ENCODE peak calls at places on chromosomes 5 and 9, in ten cellular contexts. C is HCT116, F is breast epithelium, Z is A673, J is psoas muscle, Y is tibial nerve, K is cardiac muscle cell, Q is heart right ventricle, G is left ventricle myocardium inferior, H is osteoblast. I is an unnamed sample. For H3K4me1 and H3K27me3, the result is how much of the 10 kb centered on the place peaks cover.

GRCh38 chr5:146731909-146732659 is 146.5 kb downstream of the PPP2R2B start:
- DNase-seq in C (peak), F (no peak), Z (no peak), J (no peak), Y (no peak), K (peak), Q (no peak), G (no peak), H (peak), I (peak)

GRCh38 chr5:9499498-9499876 is 46.4 kb downstream of the SEMA5A start:
- DNase-seq in C (no peak), F (no peak), Z (no peak), J (no peak), Y (no peak), K (no peak), Q (no peak), G (no peak), H (no peak), I (no peak)

GRCh38 chr5:172771439-172772111 is 580 bp upstream of the DUSP1 start:
- DNase-seq in C (no peak), F (no peak), Z (no peak), J (no peak), Y (no peak), K (no peak), Q (no peak), G (no peak), H (no peak), I (peak)

GRCh38 chr5:149264432-149265069 is 7.1 kb upstream of the AFAP1L1 start:
- DNase-seq in C (peak), F (no peak), Z (no peak), J (no peak), Y (no peak), K (no peak), Q (no peak), G (no peak), H (no peak), I (peak)

GRCh38 chr9:32431940-32432555 is 47.6 kb downstream of the ACO1 start:
- DNase-seq in C (peak), F (no peak), Z (peak), J (peak), Y (peak), K (peak), Q (peak), G (peak), H (peak), I (no peak)

GRCh38 chr5:15823413-15823812 is 323.4 kb downstream of the FBXL7 start:
- DNase-seq in C (no peak), F (no peak), Z (no peak), J (no peak), Y (no peak), K (no peak), Q (no peak), G (no peak), H (peak), I (no peak)

GRCh38 chr9:8863886-8864881 is 1064.6 kb upstream of the DMAC1 start:
- DNase-seq in C (no peak), F (no peak), Z (no peak), J (no peak), Y (no peak), K (peak), Q (no peak), G (no peak), H (no peak), I (no peak)

GRCh38 chr9:38432922-38433510 is 8.8 kb upstream of the IGFBPL1 start:
- DNase-seq in C (peak), F (no peak), Z (peak), J (no peak), Y (no peak), K (peak), Q (no peak), G (no peak), H (peak), I (peak)

GRCh38 chr5:3512291-3512690 is 83.3 kb upstream of the IRX1 start:
- DNase-seq in C (no peak), F (no peak), Z (no peak), J (no peak), Y (no peak), K (no peak), Q (no peak), G (no peak), H (no peak), I (no peak)

GRCh38 chr9:126058631-126059030 is 268.0 kb upstream of the MVB12B start:
- DNase-seq in C (no peak), F (no peak), Z (no peak), J (no peak), Y (no peak), K (no peak), Q (no peak), G (no peak), H (no peak), I (no peak)

GRCh38 chr9:137009217-137009616 is 12.8 kb upstream of the CLIC3 start:
- DNase-seq in C (no peak), F (no peak), Z (no peak), J (no peak), Y (no peak), K (no peak), Q (no peak), G (no peak), H (no peak), I (no peak)

GRCh38 chr9:21504894-21505293 is 22.8 kb upstream of the IFNE start:
- DNase-seq in C (no peak), F (no peak), Z (no peak), J (no peak), Y (no peak), K (no peak), Q (no peak), G (no peak), H (no peak), I (no peak)

GRCh38 chr5:53482717-53483638 is 2.5 kb downstream of the FST start:
- DNase-seq in C (no peak), F (no peak), Z (peak), J (peak), Y (no peak), K (peak), Q (peak), G (peak), H (peak), I (no peak)

GRCh38 chr5:175434800-175435199 is 9.2 kb downstream of the DRD1 start:
- DNase-seq in C (no peak), F (no peak), Z (no peak), J (no peak), Y (no peak), K (no peak), Q (no peak), G (no peak), H (no peak), I (no peak)

GRCh38 chr5:150789943-150790611 is 11.5 kb downstream of the SMIM3 start:
- DNase-seq in C (peak), F (no peak), Z (peak), J (peak), Y (peak), K (peak), Q (peak), G (no peak), H (peak), I (peak)

GRCh38 chr5:138725153-138725884 is 27.9 kb upstream of the CTNNA1 start:
- DNase-seq in C (peak), F (peak), Z (peak), J (peak), Y (peak), K (peak), Q (peak), G (peak), H (no peak), I (peak)

GRCh38 chr5:81782811-81783210 is 31.9 kb upstream of the SSBP2 start:
- DNase-seq in C (no peak), F (no peak), Z (no peak), J (no peak), Y (no peak), K (peak), Q (no peak), G (no peak), H (no peak), I (no peak)

DNA sequence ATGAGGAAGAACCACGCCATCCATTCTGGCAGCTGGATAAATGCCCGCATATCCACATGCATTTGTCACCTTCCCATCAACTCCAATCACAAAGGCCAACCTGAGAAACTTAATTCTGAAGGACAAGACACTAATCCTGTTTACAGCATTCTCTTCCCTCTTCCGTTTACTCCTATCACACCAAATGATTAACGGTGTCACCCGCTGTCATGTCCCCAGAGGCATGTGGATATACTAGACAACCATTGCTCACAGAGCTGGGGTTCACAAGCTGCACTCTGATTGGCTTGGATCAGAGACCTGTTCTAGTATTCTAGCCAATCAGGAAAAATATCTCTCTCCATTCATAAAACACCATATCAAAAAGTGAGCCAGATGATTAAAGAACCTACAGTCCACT is 3.6 kb downstream of the MACROH2A1 start:
- DNase-seq in C (no peak), F (no peak), Z (peak), J (no peak), Y (no peak), K (no peak), Q (no peak), G (no peak), H (no peak), I (no peak)
- H3K4me1 ChIP-seq in C (under half), F (under half), Z (under half), J (half or more), Y (half or more), K (half or more), Q (half or more), G (half or more), H (half or more), I (under half)

GRCh38 chr9:95455714-95456113 is 61.1 kb downstream of the PTCH1 start:
- DNase-seq in C (no peak), F (no peak), Z (no peak), J (no peak), Y (no peak), K (no peak), Q (no peak), G (no peak), H (no peak), I (no peak)

GRCh38 chr9:95459218-95459617 is 57.6 kb downstream of the PTCH1 start:
- DNase-seq in C (no peak), F (no peak), Z (no peak), J (no peak), Y (no peak), K (no peak), Q (no peak), G (no peak), H (no peak), I (no peak)

GRCh38 chr9:95458666-95459065 is 58.1 kb downstream of the PTCH1 start:
- DNase-seq in C (no peak), F (no peak), Z (peak), J (no peak), Y (no peak), K (no peak), Q (no peak), G (no peak), H (no peak), I (no peak)

GRCh38 chr9:95459867-95460626 is 56.7 kb downstream of the PTCH1 start:
- DNase-seq in C (no peak), F (no peak), Z (no peak), J (no peak), Y (no peak), K (no peak), Q (no peak), G (no peak), H (no peak), I (no peak)

DNA sequence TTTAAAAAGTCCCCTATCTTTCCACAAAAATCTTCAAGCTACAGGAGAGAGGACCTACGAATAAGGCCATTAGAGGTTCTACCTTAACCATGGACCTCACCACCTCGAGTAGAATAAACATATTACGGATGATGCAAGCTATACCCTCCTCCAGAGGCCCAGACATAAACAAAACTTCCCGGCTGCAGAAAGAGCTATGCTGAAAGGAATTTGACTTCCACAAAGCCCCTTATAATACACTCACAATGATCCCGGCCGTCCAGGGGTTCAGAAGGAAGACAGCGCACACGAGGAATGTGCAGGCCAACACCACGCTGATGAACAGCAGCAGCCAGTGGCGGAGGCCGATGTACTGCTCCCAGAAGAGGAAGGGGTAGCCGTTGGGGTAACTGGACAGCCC is 59.0 kb downstream of the PTCH1 start:
- DNase-seq in C (no peak), F (no peak), Z (no peak), J (no peak), Y (no peak), K (no peak), Q (no peak), G (no peak), H (no peak), I (no peak)
- TF ChIP-seq CTCF in C (no peak), F (no peak), Z (no peak), J (no peak), Y (no peak), K (no peak), Q (no peak), G (no peak), H (no peak), I (no peak)

DNA sequence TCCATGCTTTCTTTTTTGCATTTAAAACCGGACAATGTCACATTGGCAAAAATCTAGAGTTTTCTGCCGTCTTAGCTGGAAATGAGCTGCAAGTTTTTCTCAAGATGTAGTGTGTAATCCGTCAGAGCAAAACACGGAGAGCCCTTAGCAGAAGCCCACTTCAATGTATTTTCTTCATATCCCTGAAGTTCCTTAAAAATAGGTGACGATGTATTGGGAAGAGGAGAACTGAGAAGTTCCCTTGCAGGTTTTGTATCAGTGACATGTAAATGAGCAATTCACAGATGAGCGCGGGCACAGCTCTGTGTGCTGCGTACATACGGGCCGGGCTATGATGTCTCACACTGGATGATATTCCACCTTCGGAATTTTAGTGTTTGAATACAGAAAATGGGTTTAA is 14.8 kb upstream of the CLPTM1L start:
- DNase-seq in C (no peak), F (no peak), Z (no peak), J (no peak), Y (no peak), K (no peak), Q (no peak), G (no peak), H (no peak), I (no peak)
- H3K27me3 ChIP-seq in C (under half), F (under half), Z (half or more), J (under half), Y (under half), K (under half), Q (half or more), G (half or more), H (under half), I (half or more)

DNA sequence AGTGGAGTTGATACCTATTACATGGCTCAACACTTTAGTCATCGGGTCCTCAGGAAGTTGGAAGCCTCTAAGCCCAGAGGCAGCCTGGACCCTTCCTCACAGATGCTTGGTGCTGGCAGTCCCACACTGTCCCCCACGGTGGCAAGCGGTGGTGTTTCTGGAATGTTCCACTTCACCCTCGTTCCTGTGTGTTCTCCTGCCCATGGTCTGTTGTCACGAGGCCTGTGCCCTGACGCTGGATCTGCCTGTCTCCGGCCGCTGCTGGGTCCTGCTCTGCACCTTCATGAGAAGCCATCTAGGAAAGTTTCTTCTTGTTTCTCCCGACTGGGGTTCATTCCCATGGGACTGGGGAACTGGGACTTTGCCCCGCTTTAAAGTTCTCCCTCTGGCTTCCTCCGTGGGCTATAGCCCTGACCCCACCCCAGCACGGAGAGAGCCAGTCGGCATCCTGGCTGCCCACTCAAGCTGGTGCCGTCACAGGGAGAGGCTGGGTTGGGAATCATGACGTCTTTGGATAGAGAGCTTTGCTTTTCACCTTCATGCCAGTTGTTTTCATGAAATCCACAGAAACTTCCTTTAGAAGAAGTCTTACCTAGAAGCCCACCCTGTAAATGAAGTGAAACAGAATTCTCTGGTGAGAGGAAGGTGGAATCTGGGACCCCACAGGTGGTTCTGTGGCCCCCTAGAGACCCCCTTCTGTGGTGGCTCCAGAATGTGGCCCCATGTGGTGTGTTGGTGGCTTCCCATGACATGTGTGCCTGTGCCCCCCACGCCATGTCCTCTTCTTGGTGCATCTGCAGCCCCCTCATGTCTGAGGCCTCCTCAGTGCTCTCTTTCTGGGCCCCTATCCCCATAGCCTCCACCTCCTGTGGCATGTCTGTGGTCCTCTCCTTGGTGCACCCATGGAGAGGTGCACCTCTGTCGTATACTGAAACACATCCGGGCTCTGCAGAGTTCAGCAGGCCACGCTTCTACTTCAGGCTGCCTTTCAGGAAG is 43.8 kb downstream of the TRIP13 start:
- DNase-seq in C (no peak), F (no peak), Z (no peak), J (no peak), Y (no peak), K (no peak), Q (no peak), G (no peak), H (no peak), I (no peak)
- H3K4me1 ChIP-seq in C (under half), F (under half), Z (under half), J (under half), Y (under half), K (under half), Q (under half), G (under half), H (under half), I (under half)

GRCh38 chr9:97484134-97484533 is 17.3 kb upstream of the TMOD1 start:
- DNase-seq in C (no peak), F (no peak), Z (no peak), J (no peak), Y (no peak), K (no peak), Q (no peak), G (no peak), H (no peak), I (no peak)

GRCh38 chr9:97491216-97491999 is 10.1 kb upstream of the TMOD1 start:
- DNase-seq in C (no peak), F (no peak), Z (no peak), J (no peak), Y (no peak), K (no peak), Q (no peak), G (no peak), H (no peak), I (no peak)

GRCh38 chr9:97487880-97488279 is 13.6 kb upstream of the TMOD1 start:
- DNase-seq in C (no peak), F (no peak), Z (no peak), J (no peak), Y (no peak), K (no peak), Q (no peak), G (no peak), H (no peak), I (no peak)

GRCh38 chr9:97487107-97487506 is 14.4 kb upstream of the TMOD1 start:
- DNase-seq in C (no peak), F (no peak), Z (peak), J (no peak), Y (no peak), K (no peak), Q (no peak), G (no peak), H (no peak), I (no peak)
- TF ChIP-seq CTCF in C (peak), F (no peak), Z (peak), J (peak), Y (no peak), K (peak), Q (peak), G (peak), H (peak), I (peak)

GRCh38 chr9:4780651-4781050 is 12.1 kb upstream of the RCL1 start:
- DNase-seq in C (no peak), F (no peak), Z (no peak), J (no peak), Y (no peak), K (no peak), Q (no peak), G (no peak), H (no peak), I (no peak)

GRCh38 chr9:4784403-4784802 is 8.3 kb upstream of the RCL1 start:
- DNase-seq in C (no peak), F (no peak), Z (no peak), J (no peak), Y (no peak), K (no peak), Q (no peak), G (no peak), H (no peak), I (no peak)

GRCh38 chr9:4786599-4786998 is 6.1 kb upstream of the RCL1 start:
- DNase-seq in C (no peak), F (no peak), Z (no peak), J (no peak), Y (no peak), K (no peak), Q (no peak), G (no peak), H (no peak), I (no peak)

DNA sequence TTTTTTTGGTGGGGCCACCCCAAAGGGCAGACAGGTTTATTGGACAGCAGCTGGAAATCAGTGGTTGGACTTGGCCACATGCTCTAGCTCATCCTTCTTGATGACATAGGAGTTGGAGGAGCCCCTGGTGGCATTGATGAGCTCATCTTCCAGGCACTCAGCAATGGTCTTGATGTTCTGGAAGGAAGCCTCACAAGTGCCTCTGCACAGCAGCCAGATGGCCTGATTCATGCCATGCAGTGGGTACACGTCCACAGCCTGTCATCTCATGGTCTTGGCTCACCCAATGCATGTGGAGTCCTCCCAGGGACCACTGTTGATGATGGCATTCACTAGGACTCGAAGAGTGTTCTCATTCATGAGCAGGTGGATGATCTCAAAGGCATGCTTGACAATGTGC is 11.3 kb upstream of the RCL1 start:
- DNase-seq in C (no peak), F (no peak), Z (no peak), J (no peak), Y (no peak), K (no peak), Q (no peak), G (no peak), H (no peak), I (no peak)
- H3K27me3 ChIP-seq in C (under half), F (under half), Z (under half), J (under half), Y (under half), K (under half), Q (under half), G (under half), H (under half), I (under half)